ENCODE peak calls at places on chromosomes 7 and 10, in four cellular contexts. Q is A549, B is bronchial epithelial cell, D is amniotic stem cell. X is an unnamed sample.
A peak's percentile ranks its signal among the peaks of the same experiment; 100 is the strongest.

GRCh38 chr10:71597821-71598498 is 121.6 kb downstream of the C10orf105 start:
- DNase-seq in Q (no peak), B (no peak), D (no peak), X (no peak)

GRCh38 chr10:129756912-129757861 is 206.9 kb downstream of the EBF3 start:
- DNase-seq in Q (no peak), B (peak; percentile 26), D (no peak), X (no peak)

GRCh38 chr10:100730739-100731602 is 14.4 kb upstream of the PAX2 start:
- DNase-seq in Q (peak; percentile 71), B (peak; percentile 12), D (no peak), X (no peak)

GRCh38 chr7:102377-102711 is 90.0 kb upstream of the FAM20C start:
- DNase-seq in Q (no peak), B (no peak), D (no peak), X (no peak)

GRCh38 chr7:157888579-157888978 is 551.8 kb downstream of the DNAJB6 start:
- DNase-seq in Q (no peak), B (no peak), D (no peak), X (no peak)

GRCh38 chr10:128837478-128837877 is 629.6 kb upstream of the MGMT start:
- DNase-seq in Q (no peak), B (no peak), D (no peak), X (no peak)

GRCh38 chr7:72793791-72794190 is 34.2 kb downstream of the TYW1B start:
- DNase-seq in Q (no peak), B (no peak), D (no peak), X (no peak)

GRCh38 chr10:118592675-118593330 is 2.6 kb downstream of the PRLHR start:
- DNase-seq in Q (no peak), B (no peak), D (no peak), X (no peak)

GRCh38 chr10:105146436-105146835 is 505.3 kb downstream of the SORCS3 start:
- DNase-seq in Q (no peak), B (peak; percentile 65), D (no peak), X (no peak)

GRCh38 chr7:129835436-129836020 is 117.2 kb downstream of the UBE2H start:
- DNase-seq in Q (no peak), B (no peak), D (no peak), X (no peak)

GRCh38 chr10:70494966-70495365 is 16.4 kb downstream of the PALD1 start:
- DNase-seq in Q (no peak), B (no peak), D (no peak), X (no peak)

GRCh38 chr7:154844955-154845354 is 158.0 kb downstream of the PAXIP1 start:
- DNase-seq in Q (no peak), B (no peak), D (no peak), X (no peak)

GRCh38 chr7:83021032-83021431 is 141.7 kb downstream of the PCLO start:
- DNase-seq in Q (no peak), B (no peak), D (no peak), X (no peak)

GRCh38 chr10:123252779-123253178 is 98.6 kb downstream of the BUB3 start:
- DNase-seq in Q (no peak), B (no peak), D (no peak), X (no peak)